ENCODE peak calls at places on chromosomes 6 and 20, in ten cellular contexts. Y is amygdala; E is activated naive CD8-positive, alpha-beta T cell treated with anti-CD3 and anti-CD28 coated beads, Interleukin-2, amount 10 ng/mL, durations not matched to agents 7 days and 5 days; C is naive B cell; U is Calu3; F is NCI-H345; V is stimulated activated CD4-positive, alpha-beta T cell treated with anti-CD3 and anti-CD28 coated beads, Interleukin-2, amount 100 ng/mL, for 48 hours; D is stromal cell of bone marrow; R is GM12865; M is MCF 10A. W is an unnamed sample.

GRCh38 chr6:140670013-140670412 is 1295.6 kb upstream of the CITED2 start:
- DNase-seq in Y (no peak), E (no peak), C (no peak), U (no peak), F (no peak), V (no peak), D (peak; percentile 11), R (no peak), M (no peak), W (no peak)

GRCh38 chr6:133198725-133199124 is 42.4 kb upstream of the EYA4 start:
- DNase-seq in Y (no peak), E (no peak), C (no peak), U (no peak), F (no peak), V (no peak), D (no peak), R (no peak), M (peak; percentile 5), W (no peak)

GRCh38 chr6:39353698-39354315 is 31.3 kb upstream of the KCNK16 start:
- DNase-seq in Y (no peak), E (no peak), C (no peak), U (no peak), F (no peak), V (no peak), D (no peak), R (no peak), M (no peak), W (no peak)

GRCh38 chr20:11255455-11255854 is 581.7 kb upstream of the JAG1 start:
- DNase-seq in Y (no peak), E (no peak), C (no peak), U (no peak), F (no peak), V (no peak), D (no peak), R (no peak), M (no peak), W (no peak)

GRCh38 chr6:92586236-92586977 is 833.0 kb downstream of the EPHA7 start:
- DNase-seq in Y (no peak), E (no peak), C (no peak), U (no peak), F (no peak), V (no peak), D (no peak), R (no peak), M (no peak), W (no peak)

GRCh38 chr6:132128424-132128823 is 177.3 kb upstream of the CCN2 start:
- DNase-seq in Y (no peak), E (no peak), C (no peak), U (no peak), F (no peak), V (no peak), D (no peak), R (no peak), M (no peak), W (no peak)

GRCh38 chr20:47358052-47358671 is 1.7 kb upstream of the ZMYND8 start:
- DNase-seq in Y (no peak), E (no peak), C (no peak), U (no peak), F (no peak), V (no peak), D (no peak), R (no peak), M (no peak), W (no peak)

GRCh38 chr6:34393191-34393967 is 910 bp upstream of the NUDT3 start:
- DNase-seq in Y (no peak), E (no peak), C (peak; percentile 52), U (no peak), F (no peak), V (no peak), D (no peak), R (no peak), M (no peak), W (no peak)

GRCh38 chr6:56693246-56693607 is 50.5 kb upstream of the DST start:
- DNase-seq in Y (no peak), E (no peak), C (no peak), U (peak; percentile 65), F (no peak), V (no peak), D (peak; percentile 89), R (no peak), M (peak; percentile 91), W (peak; percentile 90)

GRCh38 chr6:128725271-128726233 is 157.4 kb upstream of the LAMA2 start:
- DNase-seq in Y (no peak), E (no peak), C (no peak), U (peak; percentile 52), F (no peak), V (peak; percentile 11), D (peak; percentile 36), R (peak; percentile 30), M (peak; percentile 53), W (peak; percentile 90)

GRCh38 chr6:89955364-89955763 is 61.1 kb downstream of the GJA10 start:
- DNase-seq in Y (no peak), E (no peak), C (no peak), U (no peak), F (no peak), V (no peak), D (no peak), R (no peak), M (no peak), W (no peak)

GRCh38 chr20:61490721-61491120 is 238.7 kb downstream of the CDH4 start:
- DNase-seq in Y (no peak), E (no peak), C (no peak), U (no peak), F (no peak), V (no peak), D (no peak), R (no peak), M (no peak), W (no peak)

GRCh38 chr6:119443993-119444641 is 94.6 kb upstream of the MAN1A1 start:
- DNase-seq in Y (no peak), E (no peak), C (no peak), U (no peak), F (no peak), V (no peak), D (peak; percentile 9), R (peak; percentile 16), M (peak; percentile 35), W (peak; percentile 8)

GRCh38 chr6:159654483-159655098 is 38.5 kb downstream of the SOD2 start:
- DNase-seq in Y (no peak), E (no peak), C (peak; percentile 35), U (peak; percentile 24), F (peak; percentile 75), V (no peak), D (peak; percentile 42), R (peak; percentile 59), M (peak; percentile 71), W (peak; percentile 71)

GRCh38 chr20:1325173-1326030 is 3.5 kb downstream of the SDCBP2 start:
- DNase-seq in Y (peak; percentile 89), E (peak; percentile 99), C (peak; percentile 98), U (peak; percentile 91), F (peak; percentile 98), V (peak; percentile 99), D (peak; percentile 93), R (peak; percentile 99), M (peak; percentile 95), W (peak; percentile 90)

GRCh38 chr20:59618131-59618530 is 13.8 kb downstream of the PHACTR3 start:
- DNase-seq in Y (no peak), E (no peak), C (no peak), U (no peak), F (no peak), V (no peak), D (no peak), R (no peak), M (no peak), W (no peak)

GRCh38 chr6:6694825-6695710 is 106.5 kb downstream of the LY86 start:
- DNase-seq in Y (no peak), E (no peak), C (no peak), U (peak; percentile 29), F (no peak), V (no peak), D (no peak), R (no peak), M (peak; percentile 88), W (peak; percentile 47)

GRCh38 chr6:158686791-158687381 is 37.0 kb downstream of the SYTL3 start:
- DNase-seq in Y (no peak), E (no peak), C (peak; percentile 55), U (no peak), F (no peak), V (no peak), D (no peak), R (peak; percentile 55), M (no peak), W (no peak)